ENCODE peak calls at places on chromosomes 2 and 18, in eight cellular contexts. One of them, this sample, is unnamed.

GRCh38 chr2:25964891-25965290 is 17.4 kb downstream of the KIF3C start:
- DNase-seq in upper lobe of left lung: no peak
- DNase-seq in NCI-H1417: no peak
- DNase-seq in NCI-H1694: no peak
- DNase-seq in D341Med: no peak
- DNase-seq in astrocyte of the spinal cord: no peak
- DNase-seq in naive B cell: no peak
- DNase-seq in activated gamma-delta T cell treated with Interleukin-2 at 50 U/mL for 16 hours: no peak
- DNase-seq in this sample: no peak

GRCh38 chr2:100580474-100581264 is 17.9 kb downstream of the PDCL3 start:
- DNase-seq in NCI-H1417: no peak
- DNase-seq in NCI-H1694: no peak
- DNase-seq in upper lobe of left lung: peak; percentile 71
- DNase-seq in activated gamma-delta T cell treated with Interleukin-2 at 50 U/mL for 16 hours: peak; percentile 42
- DNase-seq in D341Med: no peak
- DNase-seq in naive B cell: peak; percentile 74
- DNase-seq in astrocyte of the spinal cord: no peak
- DNase-seq in this sample: no peak

GRCh38 chr2:145344076-145344724 is 824.3 kb upstream of the ZEB2 start:
- DNase-seq in naive B cell: no peak
- DNase-seq in upper lobe of left lung: no peak
- DNase-seq in D341Med: no peak
- DNase-seq in NCI-H1417: no peak
- DNase-seq in NCI-H1694: no peak
- DNase-seq in activated gamma-delta T cell treated with Interleukin-2 at 50 U/mL for 16 hours: no peak
- DNase-seq in astrocyte of the spinal cord: peak; percentile 36
- DNase-seq in this sample: no peak

GRCh38 chr18:34223164-34223892 is 1.4 kb downstream of the NOL4 start:
- DNase-seq in astrocyte of the spinal cord: peak; percentile 9
- DNase-seq in naive B cell: no peak
- DNase-seq in upper lobe of left lung: no peak
- DNase-seq in D341Med: peak; percentile 65
- DNase-seq in NCI-H1417: peak; percentile 94
- DNase-seq in NCI-H1694: no peak
- DNase-seq in activated gamma-delta T cell treated with Interleukin-2 at 50 U/mL for 16 hours: no peak
- DNase-seq in this sample: no peak

GRCh38 chr2:15115786-15116185 is 445.3 kb downstream of the NBAS start:
- DNase-seq in NCI-H1417: no peak
- DNase-seq in upper lobe of left lung: no peak
- DNase-seq in astrocyte of the spinal cord: no peak
- DNase-seq in naive B cell: no peak
- DNase-seq in activated gamma-delta T cell treated with Interleukin-2 at 50 U/mL for 16 hours: no peak
- DNase-seq in D341Med: no peak
- DNase-seq in NCI-H1694: no peak
- DNase-seq in this sample: no peak

GRCh38 chr2:42200534-42201227 is 31.5 kb downstream of the EML4 start:
- DNase-seq in D341Med: no peak
- DNase-seq in NCI-H1694: no peak
- DNase-seq in NCI-H1417: no peak
- DNase-seq in upper lobe of left lung: no peak
- DNase-seq in naive B cell: no peak
- DNase-seq in astrocyte of the spinal cord: peak; percentile 67
- DNase-seq in activated gamma-delta T cell treated with Interleukin-2 at 50 U/mL for 16 hours: no peak
- DNase-seq in this sample: no peak

GRCh38 chr18:42113529-42114191 is 158.6 kb downstream of the PIK3C3 start:
- DNase-seq in activated gamma-delta T cell treated with Interleukin-2 at 50 U/mL for 16 hours: no peak
- DNase-seq in naive B cell: no peak
- DNase-seq in NCI-H1694: no peak
- DNase-seq in NCI-H1417: peak; percentile 45
- DNase-seq in upper lobe of left lung: no peak
- DNase-seq in astrocyte of the spinal cord: peak; percentile 67
- DNase-seq in D341Med: no peak
- DNase-seq in this sample: no peak

GRCh38 chr2:56127013-56127772 is 56.6 kb upstream of the CCDC85A start:
- DNase-seq in D341Med: no peak
- DNase-seq in upper lobe of left lung: no peak
- DNase-seq in astrocyte of the spinal cord: no peak
- DNase-seq in naive B cell: no peak
- DNase-seq in NCI-H1694: no peak
- DNase-seq in NCI-H1417: peak; percentile 94
- DNase-seq in activated gamma-delta T cell treated with Interleukin-2 at 50 U/mL for 16 hours: no peak
- DNase-seq in this sample: no peak

GRCh38 chr2:95297088-95297487 is at the start of gene KCNIP3:
- DNase-seq in D341Med: peak; percentile 49
- DNase-seq in upper lobe of left lung: no peak
- DNase-seq in naive B cell: no peak
- DNase-seq in NCI-H1694: peak; percentile 51
- DNase-seq in astrocyte of the spinal cord: no peak
- DNase-seq in activated gamma-delta T cell treated with Interleukin-2 at 50 U/mL for 16 hours: no peak
- DNase-seq in NCI-H1417: peak; percentile 88
- DNase-seq in this sample: no peak

GRCh38 chr2:74375838-74376237 is 4.3 kb downstream of the DCTN1 start:
- DNase-seq in astrocyte of the spinal cord: no peak
- DNase-seq in NCI-H1694: no peak
- DNase-seq in upper lobe of left lung: no peak
- DNase-seq in D341Med: no peak
- DNase-seq in activated gamma-delta T cell treated with Interleukin-2 at 50 U/mL for 16 hours: no peak
- DNase-seq in naive B cell: no peak
- DNase-seq in NCI-H1417: no peak
- DNase-seq in this sample: no peak

GRCh38 chr18:39205565-39205964 is 1640.0 kb upstream of the CELF4 start:
- DNase-seq in activated gamma-delta T cell treated with Interleukin-2 at 50 U/mL for 16 hours: no peak
- DNase-seq in astrocyte of the spinal cord: no peak
- DNase-seq in naive B cell: no peak
- DNase-seq in NCI-H1417: no peak
- DNase-seq in upper lobe of left lung: no peak
- DNase-seq in D341Med: no peak
- DNase-seq in NCI-H1694: no peak
- DNase-seq in this sample: no peak

GRCh38 chr18:23573948-23574431 is 12.3 kb downstream of the NPC1 start:
- DNase-seq in upper lobe of left lung: peak; percentile 86
- DNase-seq in D341Med: no peak
- DNase-seq in naive B cell: no peak
- DNase-seq in activated gamma-delta T cell treated with Interleukin-2 at 50 U/mL for 16 hours: peak; percentile 38
- DNase-seq in astrocyte of the spinal cord: peak; percentile 72
- DNase-seq in NCI-H1694: no peak
- DNase-seq in NCI-H1417: no peak
- DNase-seq in this sample: no peak

GRCh38 chr2:14303366-14304115 is 329.0 kb upstream of the LRATD1 start:
- DNase-seq in astrocyte of the spinal cord: no peak
- DNase-seq in NCI-H1694: no peak
- DNase-seq in activated gamma-delta T cell treated with Interleukin-2 at 50 U/mL for 16 hours: no peak
- DNase-seq in D341Med: no peak
- DNase-seq in upper lobe of left lung: no peak
- DNase-seq in NCI-H1417: no peak
- DNase-seq in naive B cell: no peak
- DNase-seq in this sample: no peak

GRCh38 chr2:122539920-122540319 is 784.5 kb downstream of the TSN start:
- DNase-seq in naive B cell: no peak
- DNase-seq in upper lobe of left lung: no peak
- DNase-seq in NCI-H1417: peak; percentile 5
- DNase-seq in NCI-H1694: no peak
- DNase-seq in astrocyte of the spinal cord: no peak
- DNase-seq in D341Med: no peak
- DNase-seq in activated gamma-delta T cell treated with Interleukin-2 at 50 U/mL for 16 hours: no peak
- DNase-seq in this sample: no peak

GRCh38 chr2:223590964-223591363 is 11.2 kb downstream of the SCG2 start:
- DNase-seq in NCI-H1417: peak; percentile 41
- DNase-seq in naive B cell: no peak
- DNase-seq in astrocyte of the spinal cord: peak; percentile 88
- DNase-seq in D341Med: no peak
- DNase-seq in activated gamma-delta T cell treated with Interleukin-2 at 50 U/mL for 16 hours: no peak
- DNase-seq in NCI-H1694: no peak
- DNase-seq in upper lobe of left lung: no peak
- DNase-seq in this sample: no peak

GRCh38 chr2:189580267-189580661 is 322 bp downstream of the SLC40A1 start:
- DNase-seq in activated gamma-delta T cell treated with Interleukin-2 at 50 U/mL for 16 hours: peak; percentile 7
- DNase-seq in NCI-H1417: peak; percentile 89
- DNase-seq in upper lobe of left lung: peak; percentile 44
- DNase-seq in astrocyte of the spinal cord: no peak
- DNase-seq in D341Med: peak; percentile 35
- DNase-seq in NCI-H1694: no peak
- DNase-seq in naive B cell: no peak
- DNase-seq in this sample: no peak

GRCh38 chr2:221674446-221674845 is 102.3 kb upstream of the EPHA4 start:
- DNase-seq in upper lobe of left lung: no peak
- DNase-seq in naive B cell: no peak
- DNase-seq in NCI-H1417: no peak
- DNase-seq in astrocyte of the spinal cord: peak; percentile 35
- DNase-seq in activated gamma-delta T cell treated with Interleukin-2 at 50 U/mL for 16 hours: no peak
- DNase-seq in NCI-H1694: no peak
- DNase-seq in D341Med: no peak
- DNase-seq in this sample: no peak

This sample was measured in progenitor cell of endocrine pancreas.